ENCODE peak calls at places on chromosomes 11 and 22, in nine cellular contexts. T, G, X, W, V, A, O, K and P are unnamed samples.

GRCh38 chr11:65653229-65654225 is 9.2 kb downstream of the RELA start:
- ATAC-seq in A (no peak), K (peak), T (no peak), O (no peak), G (peak), V (no peak), W (no peak), X (no peak), P (no peak)

GRCh38 chr22:38754247-38755154 is 1.3 kb downstream of the SUN2 start:
- ATAC-seq in K (peak), V (no peak), W (no peak), G (no peak), X (no peak), A (no peak), T (peak), O (peak), P (no peak)

GRCh38 chr11:3891751-3892150 is 36.3 kb downstream of the STIM1 start:
- ATAC-seq in O (no peak), W (no peak), G (no peak), X (no peak), V (no peak), K (no peak), T (no peak), A (no peak), P (no peak)

GRCh38 chr11:2927851-2928604 is 1.2 kb downstream of the PHLDA2 start:
- ATAC-seq in G (no peak), T (no peak), K (no peak), W (no peak), X (no peak), A (no peak), O (no peak), V (no peak), P (no peak)

GRCh38 chr11:63551889-63552266 is 11.3 kb downstream of the PLAAT2 start:
- ATAC-seq in T (no peak), W (no peak), X (no peak), K (no peak), G (peak), V (no peak), O (no peak), A (peak), P (no peak)

GRCh38 chr11:128349650-128350296 is 237.6 kb downstream of the ETS1 start:
- ATAC-seq in T (no peak), A (no peak), O (no peak), K (no peak), W (no peak), V (no peak), G (no peak), X (no peak), P (no peak)

GRCh38 chr11:68677432-68677831 is 6.9 kb upstream of the GAL start:
- ATAC-seq in A (no peak), X (no peak), T (peak), G (no peak), O (peak), V (no peak), K (peak), W (peak), P (no peak)

GRCh38 chr11:19347911-19348310 is 107.2 kb upstream of the E2F8 start:
- ATAC-seq in X (no peak), T (no peak), V (no peak), G (no peak), W (no peak), A (no peak), K (no peak), O (no peak), P (no peak)

GRCh38 chr11:121715395-121715794 is 262.6 kb upstream of the SORL1-AS1 start:
- ATAC-seq in A (no peak), X (no peak), W (no peak), T (peak), V (no peak), G (no peak), O (no peak), K (no peak), P (no peak)

GRCh38 chr11:129639300-129639699 is 176.3 kb upstream of the TMEM45B start:
- ATAC-seq in V (peak), K (no peak), T (no peak), G (peak), A (peak), O (no peak), X (no peak), W (peak), P (no peak)

GRCh38 chr11:114058871-114059277 is 637 bp upstream of the ZBTB16 start:
- ATAC-seq in X (no peak), W (no peak), O (no peak), V (no peak), A (no peak), K (no peak), G (peak), T (no peak), P (no peak)

GRCh38 chr11:67615455-67616430 is 9.0 kb downstream of the NDUFV1 start:
- ATAC-seq in O (peak), T (no peak), G (peak), X (peak), V (no peak), K (peak), A (peak), W (peak), P (no peak)

GRCh38 chr11:111766834-111767142 is 599 bp upstream of the PPP2R1B start:
- ATAC-seq in A (peak), V (peak), X (no peak), K (no peak), G (no peak), O (peak), T (peak), W (peak), P (peak)

GRCh38 chr11:18834754-18835466 is 43.3 kb upstream of the PTPN5 start:
- ATAC-seq in W (peak), T (no peak), A (no peak), K (peak), O (no peak), G (no peak), X (no peak), V (no peak), P (no peak)

GRCh38 chr11:61493832-61494231 is 14.7 kb upstream of the LRRC10B start:
- ATAC-seq in O (no peak), X (no peak), A (no peak), T (no peak), V (no peak), K (no peak), G (no peak), W (no peak), P (no peak)

GRCh38 chr11:73047773-73048371 is 94.2 kb downstream of the FCHSD2 start:
- ATAC-seq in W (no peak), G (no peak), K (peak), O (peak), V (no peak), X (peak), T (no peak), A (peak), P (peak)

GRCh38 chr11:79514269-79514668 is 73.4 kb upstream of the TENM4 start:
- ATAC-seq in K (no peak), V (no peak), T (no peak), A (no peak), G (no peak), X (no peak), W (no peak), O (no peak), P (peak)

GRCh38 chr11:128596245-128596644 is 8.9 kb upstream of the ETS1 start:
- ATAC-seq in T (no peak), K (no peak), A (no peak), G (no peak), O (no peak), W (no peak), X (no peak), V (no peak), P (peak)

GRCh38 chr11:88375927-88376470 is 38.5 kb upstream of the CTSC start:
- ATAC-seq in G (no peak), W (no peak), O (no peak), K (no peak), T (no peak), V (no peak), A (peak), X (no peak), P (no peak)

GRCh38 chr11:73566977-73567755 is 30.7 kb downstream of the FAM168A start:
- ATAC-seq in G (no peak), W (no peak), A (no peak), T (no peak), O (peak), K (no peak), X (no peak), V (no peak), P (no peak)

GRCh38 chr22:41608386-41608785 is 12.5 kb downstream of the DESI1 start:
- ATAC-seq in A (no peak), G (no peak), O (peak), T (no peak), W (no peak), X (no peak), K (no peak), V (no peak), P (no peak)

GRCh38 chr11:122038543-122038942 is 77.5 kb downstream of the BLID start:
- ATAC-seq in A (no peak), O (no peak), T (peak), W (peak), G (no peak), K (no peak), V (no peak), X (no peak), P (no peak)

GRCh38 chr11:102603576-102603975 is 21.6 kb downstream of the MMP20 start:
- ATAC-seq in O (peak), X (no peak), V (no peak), G (no peak), A (no peak), T (no peak), K (no peak), W (no peak), P (no peak)

GRCh38 chr11:121755191-121755590 is 302.4 kb upstream of the SORL1-AS1 start:
- ATAC-seq in A (no peak), O (no peak), G (no peak), V (no peak), X (no peak), W (no peak), K (no peak), T (no peak), P (no peak)

GRCh38 chr11:115409691-115410220 is 94.5 kb downstream of the CADM1 start:
- ATAC-seq in X (no peak), K (peak), T (no peak), G (no peak), V (no peak), W (no peak), A (no peak), O (peak), P (no peak)

GRCh38 chr22:38075105-38075825 is 8.7 kb downstream of the SLC16A8 start:
- ATAC-seq in X (no peak), W (no peak), G (no peak), O (no peak), T (no peak), A (peak), V (no peak), K (no peak), P (no peak)

GRCh38 chr11:67056640-67057409 is at the start of gene RHOD:
- ATAC-seq in G (peak), V (peak), T (peak), X (peak), W (peak), K (peak), O (peak), A (peak), P (peak)

GRCh38 chr11:67435727-67436458 is 1.6 kb downstream of the PTPRCAP start:
- ATAC-seq in V (peak), X (no peak), O (no peak), A (peak), K (no peak), G (peak), T (no peak), W (no peak), P (no peak)

GRCh38 chr11:66317322-66317765 is 500 bp upstream of the CD248 start:
- ATAC-seq in W (no peak), X (no peak), G (peak), K (no peak), A (peak), V (no peak), O (peak), T (no peak), P (no peak)

GRCh38 chr11:79902493-79902892 is 461.7 kb upstream of the TENM4 start:
- ATAC-seq in X (no peak), A (no peak), K (no peak), T (no peak), G (no peak), W (peak), O (no peak), V (no peak), P (no peak)